ENCODE peak calls at places on chromosomes 7 and 10, in nine cellular contexts. J is BJ, R is HCT116, M is choroid plexus epithelial cell, U is fibroblast of pulmonary artery, N is GM12864, G is endodermal cell, Q is AG09319, L is upper lobe of left lung. V is an unnamed sample.

GRCh38 chr10:68955414-68955785 is 570 bp upstream of the DDX21 start:
- DNase-seq in M (no peak), N (no peak), U (no peak), Q (no peak), J (no peak), R (no peak), G (no peak), L (no peak), V (no peak)

GRCh38 chr7:5750026-5750425 is 31.4 kb downstream of the RNF216 start:
- DNase-seq in R (no peak), N (no peak), M (no peak), L (no peak), J (no peak), U (peak), G (no peak), Q (no peak), V (no peak)

GRCh38 chr7:142913051-142913450 is 20.5 kb downstream of the TRPV5 start:
- DNase-seq in G (peak), J (no peak), R (no peak), Q (no peak), N (no peak), M (no peak), L (no peak), U (no peak), V (no peak)

GRCh38 chr7:18455644-18456043 is 39.9 kb upstream of the HDAC9 start:
- DNase-seq in N (no peak), J (no peak), U (no peak), G (no peak), Q (no peak), R (no peak), M (no peak), L (no peak), V (no peak)

GRCh38 chr7:110399421-110399820 is 691.5 kb upstream of the LRRN3 start:
- DNase-seq in M (peak), U (no peak), R (no peak), J (no peak), N (no peak), Q (no peak), G (no peak), L (no peak), V (no peak)

GRCh38 chr10:60099998-60100747 is 193.8 kb upstream of the CCDC6 start:
- DNase-seq in N (no peak), G (no peak), R (peak), U (peak), Q (no peak), L (no peak), J (peak), M (peak), V (no peak)

GRCh38 chr10:33174674-33175073 is 159.8 kb downstream of the NRP1 start:
- DNase-seq in Q (no peak), L (no peak), G (peak), U (no peak), N (no peak), M (no peak), J (no peak), R (no peak), V (no peak)

GRCh38 chr10:46546591-46547330 is 9.7 kb downstream of the GPRIN2 start:
- DNase-seq in R (no peak), M (no peak), J (no peak), G (peak), Q (no peak), N (no peak), L (peak), U (no peak), V (no peak)

GRCh38 chr10:111551001-111551400 is 474.2 kb downstream of the ADRA2A start:
- DNase-seq in Q (no peak), M (no peak), L (no peak), R (no peak), U (no peak), N (no peak), G (no peak), J (no peak), V (no peak)

GRCh38 chr10:44948713-44949112 is 10.9 kb upstream of the RASSF4 start:
- DNase-seq in Q (no peak), M (no peak), U (no peak), L (no peak), J (no peak), R (no peak), G (no peak), N (no peak), V (no peak)

GRCh38 chr10:27100800-27101347 is 580 bp upstream of the ANKRD26 start:
- DNase-seq in J (no peak), L (no peak), N (no peak), Q (no peak), M (no peak), R (no peak), U (no peak), G (no peak), V (no peak)

GRCh38 chr10:69048103-69048502 is 39.8 kb upstream of the SRGN start:
- DNase-seq in G (no peak), M (peak), L (no peak), R (no peak), J (no peak), N (no peak), Q (no peak), U (no peak), V (no peak)

GRCh38 chr7:3943779-3944520 is 642.9 kb downstream of the SDK1 start:
- DNase-seq in J (no peak), M (no peak), L (no peak), R (no peak), Q (no peak), G (no peak), N (no peak), U (no peak), V (no peak)

GRCh38 chr7:129277629-129278028 is 52.8 kb downstream of the AHCYL2 start:
- DNase-seq in R (no peak), U (no peak), G (no peak), J (no peak), M (no peak), Q (no peak), L (no peak), N (no peak), V (no peak)

GRCh38 chr10:131845505-131846223 is 55.1 kb upstream of the PPP2R2D start:
- DNase-seq in R (no peak), L (peak), N (no peak), U (no peak), M (no peak), Q (no peak), G (peak), J (no peak), V (no peak)

GRCh38 chr7:118281196-118281595 is 56.7 kb downstream of the ANKRD7 start:
- DNase-seq in J (no peak), G (no peak), M (peak), R (no peak), U (no peak), N (no peak), Q (no peak), L (no peak), V (no peak)

GRCh38 chr10:131844546-131845084 is 56.2 kb upstream of the PPP2R2D start:
- DNase-seq in U (no peak), G (peak), J (no peak), N (no peak), Q (no peak), R (no peak), M (no peak), L (no peak), V (no peak)

GRCh38 chr7:134932707-134933370 is 53.5 kb upstream of the AGBL3 start:
- DNase-seq in N (no peak), L (peak), U (peak), Q (no peak), J (no peak), G (no peak), M (peak), R (no peak), V (peak)

GRCh38 chr10:132297521-132297920 is 10.2 kb downstream of the STK32C start:
- DNase-seq in Q (no peak), R (no peak), G (peak), J (no peak), N (no peak), L (no peak), U (no peak), M (no peak), V (no peak)

GRCh38 chr7:100159099-100159623 is 638 bp upstream of the TRAPPC14 start:
- DNase-seq in U (no peak), G (peak), R (no peak), Q (no peak), N (no peak), M (no peak), J (no peak), L (no peak), V (no peak)

GRCh38 chr7:126768836-126769235 is 483.9 kb downstream of the GRM8 start:
- DNase-seq in J (no peak), N (no peak), G (no peak), L (no peak), R (no peak), Q (no peak), U (no peak), M (peak), V (no peak)

GRCh38 chr7:147161405-147161804 is 1044.8 kb downstream of the CNTNAP2 start:
- DNase-seq in Q (no peak), R (no peak), U (no peak), M (no peak), N (no peak), G (no peak), J (no peak), L (no peak), V (no peak)

GRCh38 chr10:58028597-58029366 is 238.9 kb downstream of the IPMK start:
- DNase-seq in J (peak), R (no peak), N (no peak), M (peak), U (peak), L (no peak), G (no peak), Q (peak), V (no peak)

GRCh38 chr10:72025832-72026231 is 61.6 kb downstream of the CHST3 start:
- DNase-seq in L (no peak), R (no peak), U (no peak), N (no peak), J (no peak), M (no peak), Q (no peak), G (no peak), V (no peak)

GRCh38 chr10:102773986-102774385 is 30.2 kb downstream of the WBP1L start:
- DNase-seq in Q (no peak), G (no peak), N (no peak), U (no peak), J (no peak), M (peak), R (no peak), L (no peak), V (no peak)

GRCh38 chr10:113425596-113425995 is 127.3 kb upstream of the HABP2 start:
- DNase-seq in N (no peak), M (peak), L (no peak), U (no peak), G (no peak), Q (no peak), J (no peak), R (no peak), V (no peak)

GRCh38 chr7:562789-563628 is 43.4 kb upstream of the PDGFA start:
- DNase-seq in Q (no peak), L (peak), U (no peak), M (no peak), N (no peak), R (no peak), G (no peak), J (no peak), V (no peak)

GRCh38 chr10:36109399-36110023 is 467.4 kb upstream of the FZD8 start:
- DNase-seq in Q (no peak), L (no peak), R (no peak), N (no peak), U (no peak), J (no peak), M (no peak), G (no peak), V (no peak)

GRCh38 chr10:11795101-11795920 is 27.8 kb upstream of the PROSER2 start:
- DNase-seq in G (no peak), M (no peak), L (peak), U (no peak), J (no peak), R (no peak), Q (no peak), N (no peak), V (no peak)

GRCh38 chr10:13712799-13713581 is 126.2 kb downstream of the PRPF18 start:
- DNase-seq in Q (peak), M (peak), L (no peak), G (peak), R (peak), N (peak), J (peak), U (peak), V (peak)

GRCh38 chr7:30652132-30652531 is 30.1 kb downstream of the CRHR2 start:
- DNase-seq in Q (no peak), U (no peak), N (no peak), G (no peak), J (no peak), L (no peak), R (no peak), M (no peak), V (no peak)

GRCh38 chr7:30647589-30647988 is 34.7 kb downstream of the CRHR2 start:
- DNase-seq in Q (no peak), R (no peak), M (no peak), N (no peak), U (no peak), J (no peak), L (no peak), G (no peak), V (no peak)

GRCh38 chr7:30648744-30649540 is 33.3 kb downstream of the CRHR2 start:
- DNase-seq in L (no peak), G (no peak), M (no peak), Q (no peak), N (no peak), R (no peak), U (no peak), J (no peak), V (no peak)

GRCh38 chr7:30650455-30650854 is 31.8 kb downstream of the CRHR2 start:
- DNase-seq in Q (no peak), N (no peak), G (peak), R (no peak), U (no peak), L (no peak), M (no peak), J (no peak), V (no peak)

DNA sequence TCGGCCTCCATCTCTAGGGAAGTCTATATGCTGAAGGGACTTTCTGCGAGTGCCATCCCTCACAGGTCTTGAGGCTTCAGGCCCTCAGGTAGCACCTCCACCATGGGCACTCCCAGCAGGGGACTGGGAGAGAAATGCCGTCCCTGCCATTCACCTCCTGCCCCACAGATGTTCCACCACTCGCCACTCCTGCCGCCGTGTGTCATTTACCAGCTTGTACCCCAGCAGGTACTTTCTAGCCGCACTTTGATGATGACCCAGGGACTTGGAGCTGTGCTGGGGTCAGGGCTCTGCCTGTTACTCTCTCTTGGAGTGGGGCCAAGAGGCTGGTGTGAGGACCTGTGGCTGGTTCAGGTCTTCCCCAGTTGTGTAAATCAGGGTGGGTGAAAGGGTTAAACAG is 32.5 kb downstream of the CRHR2 start:
- DNase-seq in Q (no peak), N (no peak), L (no peak), U (no peak), M (no peak), G (peak), R (no peak), J (no peak), V (no peak)
- TF ChIP-seq CTCF in Q (no peak), N (no peak), L (no peak), U (no peak), M (no peak), G (no peak), R (no peak), J (no peak), V (no peak)

GRCh38 chr7:55521543-55522267 is 50.6 kb downstream of the VOPP1 start:
- DNase-seq in L (no peak), R (no peak), J (no peak), Q (no peak), U (no peak), G (no peak), N (no peak), M (no peak), V (no peak)
- TF ChIP-seq CTCF in L (no peak), R (no peak), J (no peak), Q (no peak), U (no peak), G (no peak), N (no peak), M (no peak), V (no peak)

GRCh38 chr7:57245206-57245605 is 113.0 kb upstream of the ZNF479 start:
- DNase-seq in R (no peak), L (no peak), Q (no peak), U (no peak), G (no peak), N (no peak), M (no peak), J (no peak), V (no peak)
- TF ChIP-seq CTCF in R (no peak), L (no peak), Q (no peak), U (no peak), G (no peak), N (no peak), M (no peak), J (no peak), V (no peak)

GRCh38 chr10:99796928-99797327 is 14.5 kb downstream of the ABCC2 start:
- DNase-seq in J (no peak), N (no peak), R (no peak), M (no peak), L (no peak), G (no peak), Q (no peak), U (no peak), V (no peak)

GRCh38 chr10:99798031-99798430 is 15.6 kb downstream of the ABCC2 start:
- DNase-seq in J (no peak), N (no peak), L (no peak), M (no peak), U (no peak), R (no peak), Q (no peak), G (no peak), V (no peak)

GRCh38 chr10:99798920-99799319 is 16.5 kb downstream of the ABCC2 start:
- DNase-seq in R (no peak), J (no peak), L (no peak), N (no peak), M (no peak), U (no peak), G (no peak), Q (no peak), V (no peak)

GRCh38 chr10:99804471-99804870 is 22.0 kb downstream of the ABCC2 start:
- DNase-seq in L (no peak), G (no peak), R (no peak), Q (no peak), M (no peak), U (no peak), N (no peak), J (no peak), V (no peak)

DNA sequence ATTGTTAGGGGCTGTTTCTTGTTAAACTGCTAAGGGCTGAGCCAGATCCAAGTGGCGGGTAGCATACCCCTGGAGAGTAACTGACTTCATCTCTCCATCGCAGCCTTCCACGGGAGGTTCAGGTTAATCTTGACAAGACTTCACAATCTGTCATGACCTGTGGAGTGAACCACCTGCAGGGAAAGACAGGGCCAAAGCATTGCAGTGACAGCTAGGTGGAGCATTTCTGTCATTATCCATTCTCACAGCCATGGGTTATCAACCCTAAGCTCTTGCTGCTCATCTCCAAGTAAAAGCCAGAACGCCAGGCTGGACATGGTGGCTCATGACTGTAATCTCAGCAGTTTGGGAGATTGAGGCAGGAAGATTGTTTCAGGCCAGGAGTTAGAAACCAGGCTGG is 17.2 kb downstream of the ABCC2 start:
- DNase-seq in R (no peak), L (no peak), M (no peak), Q (no peak), G (peak), U (no peak), J (no peak), N (no peak), V (no peak)
- TF ChIP-seq CTCF in R (peak), L (no peak), M (no peak), Q (no peak), G (peak), U (no peak), J (no peak), N (peak), V (no peak)

V was measured in GM06990.